ENCODE peak calls at places on chromosomes 13 and 19, in six cellular contexts. O is ovary; W is CD8-positive, alpha-beta memory T cell; T is cardiac fibroblast; L is cardiac muscle cell; Y is ascending aorta. H is an unnamed sample.

GRCh38 chr13:21777166-21777565 is 106.3 kb downstream of the FGF9 start:
- DNase-seq in O (no peak), W (no peak), T (no peak), L (no peak), Y (no peak), H (no peak)

GRCh38 chr19:49150106-49150943 is 4.9 kb downstream of the HRC start:
- DNase-seq in O (peak; percentile 83), W (no peak), T (peak; percentile 82), L (peak; percentile 95), Y (peak; percentile 89), H (peak; percentile 88)

GRCh38 chr19:19649580-19649995 is 6.1 kb upstream of the GMIP start:
- DNase-seq in O (no peak), W (no peak), T (no peak), L (no peak), Y (no peak), H (no peak)

GRCh38 chr19:53881482-53882390 is at the start of gene PRKCG:
- DNase-seq in O (peak; percentile 40), W (peak; percentile 83), T (no peak), L (peak; percentile 84), Y (no peak), H (no peak)

GRCh38 chr19:37990362-37990761 is 83.4 kb downstream of the SIPA1L3 start:
- DNase-seq in O (no peak), W (no peak), T (no peak), L (no peak), Y (no peak), H (no peak)

GRCh38 chr13:48264052-48264451 is 31.0 kb downstream of the ITM2B start:
- DNase-seq in O (no peak), W (no peak), T (no peak), L (no peak), Y (no peak), H (no peak)

GRCh38 chr19:6092329-6093286 is 17.7 kb downstream of the RFX2 start:
- DNase-seq in O (peak; percentile 65), W (no peak), T (peak; percentile 82), L (peak; percentile 78), Y (peak; percentile 95), H (peak; percentile 75)

GRCh38 chr19:14250870-14251269 is 44.9 kb upstream of the ADGRL1 start:
- DNase-seq in O (no peak), W (no peak), T (no peak), L (no peak), Y (no peak), H (no peak)

GRCh38 chr13:33842207-33842606 is 24.3 kb downstream of the RFC3 start:
- DNase-seq in O (no peak), W (no peak), T (no peak), L (no peak), Y (no peak), H (peak; percentile 19)

GRCh38 chr13:23984541-23984940 is 87.2 kb upstream of the C1QTNF9B start:
- DNase-seq in O (no peak), W (no peak), T (no peak), L (no peak), Y (no peak), H (no peak)

GRCh38 chr13:113607477-113608245 is 23.1 kb downstream of the TFDP1 start:
- DNase-seq in O (no peak), W (no peak), T (no peak), L (no peak), Y (no peak), H (no peak)

GRCh38 chr19:58555920-58556632 is 1.2 kb upstream of the CHMP2A start:
- DNase-seq in O (peak; percentile 57), W (no peak), T (no peak), L (no peak), Y (peak; percentile 61), H (no peak)

GRCh38 chr13:109301276-109301675 is 485.1 kb downstream of the IRS2 start:
- DNase-seq in O (no peak), W (no peak), T (no peak), L (no peak), Y (no peak), H (no peak)

GRCh38 chr19:40084948-40085347 is 5.8 kb downstream of the ZNF780A start:
- DNase-seq in O (no peak), W (no peak), T (peak; percentile 3), L (no peak), Y (no peak), H (no peak)

GRCh38 chr13:46663644-46664043 is 110.7 kb downstream of the LRCH1 start:
- DNase-seq in O (no peak), W (no peak), T (no peak), L (no peak), Y (no peak), H (no peak)

GRCh38 chr13:65555973-65556372 is 1674.2 kb downstream of the PCDH9 start:
- DNase-seq in O (no peak), W (no peak), T (no peak), L (no peak), Y (no peak), H (no peak)

GRCh38 chr13:65553328-65553727 is 1676.8 kb downstream of the PCDH9 start:
- DNase-seq in O (no peak), W (no peak), T (no peak), L (no peak), Y (no peak), H (no peak)

DNA sequence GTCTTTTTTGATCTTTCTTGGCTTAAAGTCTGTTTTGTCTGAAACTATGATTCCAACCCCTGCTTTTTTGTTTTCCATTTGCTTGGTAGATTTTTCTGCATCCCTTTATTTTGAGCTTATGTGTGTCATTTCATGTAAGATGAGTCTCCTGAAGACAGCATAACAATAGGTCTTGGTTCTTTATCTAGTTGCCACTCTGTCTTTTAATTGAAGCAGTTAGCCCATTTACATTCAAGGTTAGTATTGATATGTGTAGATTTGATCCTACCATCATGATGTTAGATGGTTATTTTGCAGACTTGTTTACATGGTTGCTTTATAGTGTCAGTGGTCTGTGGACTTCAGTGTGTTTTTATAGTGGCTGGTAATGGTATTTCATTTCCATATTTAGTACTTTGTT is 1678.9 kb downstream of the PCDH9 start:
- DNase-seq in O (no peak), W (no peak), T (no peak), L (no peak), Y (no peak), H (no peak)
- H3K4me3 ChIP-seq in O (no peak overlapping the region), W (no peak overlapping the region), T (no peak overlapping the region), L (no peak overlapping the region), Y (no peak overlapping the region), H (no peak overlapping the region)

DNA sequence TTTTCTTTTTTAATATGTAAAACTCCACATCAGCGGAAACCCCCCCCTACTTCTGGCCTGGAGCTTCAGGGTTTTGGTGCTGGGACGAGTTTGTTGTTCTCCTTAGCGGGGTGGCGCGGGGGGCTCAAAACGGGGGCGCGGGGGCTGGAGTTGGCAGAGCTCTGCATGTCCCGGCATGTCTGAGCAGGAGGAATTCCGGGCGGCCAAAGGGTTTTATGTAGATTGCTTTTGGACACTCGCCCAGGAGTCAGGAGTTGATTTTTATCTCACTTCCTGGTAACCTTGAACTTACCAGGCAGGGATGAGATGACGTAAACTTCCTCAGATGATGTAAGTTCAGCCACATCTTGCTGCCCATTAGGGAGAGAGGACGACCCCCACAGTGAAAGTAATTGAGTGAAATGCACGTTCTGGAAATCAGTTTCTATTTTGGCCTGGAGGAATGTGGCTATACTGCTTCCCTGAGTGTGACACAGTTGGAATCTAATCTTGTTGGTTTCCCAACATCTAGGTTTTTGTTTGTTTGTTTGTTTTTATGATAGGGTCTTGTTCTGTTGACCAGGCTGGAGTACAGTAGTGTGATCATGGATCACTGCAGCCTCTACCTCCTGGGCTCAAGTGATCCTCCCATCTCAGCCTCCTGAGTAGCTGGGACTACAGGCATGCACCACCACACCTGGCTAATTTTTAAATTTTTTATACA is 21.0 kb upstream of the GDF15 start:
- DNase-seq in O (peak; percentile 76), W (no peak), T (peak; percentile 99), L (peak; percentile 45), Y (peak; percentile 90), H (peak; percentile 88)
- H3K4me3 ChIP-seq in O (no peak overlapping the region), W (no peak overlapping the region), T (no peak overlapping the region), L (no peak overlapping the region), Y (peak overlapping the region; percentile 2), H (no peak overlapping the region)

GRCh38 chr19:35417713-35418534 is 30.1 kb upstream of the FFAR2 start:
- DNase-seq in O (no peak), W (no peak), T (no peak), L (no peak), Y (no peak), H (no peak)
- H3K4me3 ChIP-seq in O (no peak overlapping the region), W (no peak overlapping the region), T (no peak overlapping the region), L (no peak overlapping the region), Y (no peak overlapping the region), H (no peak overlapping the region)

DNA sequence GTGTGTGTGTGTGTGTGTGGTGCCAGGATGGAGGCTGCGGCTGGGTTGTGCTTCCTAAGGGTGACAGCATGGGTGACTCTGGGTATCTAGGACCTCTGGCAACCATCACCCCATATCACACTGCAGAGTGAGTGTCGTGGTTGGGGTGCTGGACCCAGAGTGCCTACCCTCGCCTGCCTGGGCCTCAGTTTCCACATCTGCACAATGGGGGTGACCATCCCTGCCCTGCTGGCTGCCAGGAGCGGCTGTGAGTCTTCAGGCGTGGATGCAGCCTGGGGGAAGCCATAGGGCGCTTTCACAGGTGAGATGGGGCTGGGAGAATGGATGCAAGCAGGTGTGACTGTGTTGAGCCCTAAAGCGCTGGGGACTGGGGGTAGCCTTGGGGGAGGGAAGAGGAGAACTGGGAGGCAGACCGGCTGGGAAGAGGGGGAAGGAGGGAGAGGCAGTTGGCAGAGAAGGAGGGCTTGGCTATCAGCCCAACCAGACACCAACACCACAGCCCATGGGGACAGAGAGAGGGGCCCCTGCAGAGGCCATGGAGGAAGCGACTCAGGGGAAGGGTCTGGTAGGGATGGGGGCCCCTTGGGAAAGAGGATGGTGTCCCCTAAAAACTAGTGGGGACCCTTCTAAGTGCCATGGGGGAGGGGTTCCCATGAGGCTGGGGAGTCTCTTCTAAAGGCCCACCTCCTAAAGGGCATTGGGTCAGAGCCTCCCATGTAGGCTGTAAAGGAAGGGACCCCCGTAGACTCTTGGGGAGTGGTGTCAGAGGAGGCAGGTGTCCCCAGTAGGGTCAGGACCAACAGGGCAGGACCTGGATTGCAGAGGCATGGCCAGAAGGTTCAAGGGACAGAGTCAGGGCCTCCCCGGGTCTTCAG is 1.7 kb downstream of the PLPPR2 start:
- DNase-seq in O (no peak), W (no peak), T (no peak), L (no peak), Y (no peak), H (no peak)
- H3K4me3 ChIP-seq in O (no peak overlapping the region), W (no peak overlapping the region), T (no peak overlapping the region), L (no peak overlapping the region), Y (peak overlapping the region; percentile 85), H (no peak overlapping the region)

DNA sequence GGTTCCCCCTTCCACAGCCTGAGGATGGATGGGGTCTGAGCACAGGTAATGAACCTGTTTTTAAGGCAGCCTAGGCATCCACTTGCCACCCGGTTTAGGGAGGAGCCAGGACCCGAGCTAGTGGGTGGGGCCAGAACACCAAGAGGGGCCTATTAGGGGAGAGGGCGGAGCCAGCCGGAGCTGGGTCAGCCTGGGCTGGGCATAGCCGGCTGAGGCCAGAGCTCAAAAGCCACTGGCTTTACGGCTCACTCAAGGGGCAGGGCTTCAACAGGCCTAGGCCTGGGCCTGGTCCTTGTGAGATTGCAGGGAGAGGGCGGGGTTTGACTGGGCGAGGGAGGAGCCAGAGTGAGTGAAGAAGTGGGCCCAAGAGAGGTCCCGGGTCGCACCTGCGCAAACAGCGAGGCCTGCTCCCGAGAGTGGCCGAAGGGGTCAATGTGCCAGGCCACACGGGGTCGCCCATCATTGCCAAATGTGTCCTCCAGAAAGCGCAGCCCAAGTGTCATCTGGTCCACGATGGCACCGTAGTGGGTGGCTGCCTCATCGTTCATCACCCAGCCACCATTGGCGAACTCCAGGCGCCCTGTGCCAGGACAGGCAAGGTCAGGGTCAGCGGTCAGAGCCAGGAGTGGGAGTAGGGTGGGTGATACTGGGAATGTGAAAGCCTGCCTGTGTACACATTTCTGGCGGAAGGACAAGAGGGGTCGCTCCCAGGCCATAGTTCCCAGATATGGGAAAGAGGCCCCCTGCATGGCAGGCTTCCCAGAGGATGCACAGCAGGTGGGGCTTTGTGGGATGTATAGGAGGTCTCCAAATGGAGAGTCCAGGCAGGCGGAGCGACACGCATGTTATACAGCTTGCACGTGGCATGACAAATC is 1.9 kb downstream of the MAN2B1 start:
- DNase-seq in O (no peak), W (no peak), T (no peak), L (peak; percentile 52), Y (no peak), H (no peak)
- H3K4me3 ChIP-seq in O (no peak overlapping the region), W (no peak overlapping the region), T (no peak overlapping the region), L (no peak overlapping the region), Y (no peak overlapping the region), H (no peak overlapping the region)